ENCODE peak calls at places on chromosomes 5 and 9, in seven cellular contexts. H, O, T, Y, R, P and Q are unnamed samples.

GRCh38 chr5:123500476-123500875 is 11.5 kb upstream of the CSNK1G3 start:
- DNase-seq in H (no peak), O (no peak), T (no peak), Y (no peak), R (no peak), P (no peak), Q (no peak)

GRCh38 chr9:137226338-137227056 is 805 bp upstream of the RNF224 start:
- DNase-seq in H (no peak), O (no peak), T (no peak), Y (no peak), R (peak), P (no peak), Q (peak)

GRCh38 chr5:14059810-14060209 is 83.3 kb upstream of the TRIO start:
- DNase-seq in H (no peak), O (no peak), T (peak), Y (no peak), R (no peak), P (no peak), Q (no peak)

GRCh38 chr5:143102414-143102813 is 301.1 kb downstream of the NR3C1 start:
- DNase-seq in H (no peak), O (no peak), T (no peak), Y (no peak), R (no peak), P (no peak), Q (no peak)

GRCh38 chr9:123955637-123956036 is 25.7 kb upstream of the DENND1A start:
- DNase-seq in H (no peak), O (no peak), T (no peak), Y (no peak), R (no peak), P (no peak), Q (no peak)

GRCh38 chr9:129140397-129141065 is 29.3 kb downstream of the PTPA start:
- DNase-seq in H (no peak), O (peak), T (peak), Y (peak), R (peak), P (peak), Q (peak)

GRCh38 chr5:125461641-125462072 is 715.2 kb upstream of the ZNF608 start:
- DNase-seq in H (no peak), O (no peak), T (no peak), Y (no peak), R (no peak), P (no peak), Q (no peak)

GRCh38 chr5:123269851-123270250 is 153.4 kb downstream of the CEP120 start:
- DNase-seq in H (no peak), O (no peak), T (no peak), Y (no peak), R (no peak), P (no peak), Q (no peak)

GRCh38 chr5:127916875-127917573 is 166.5 kb upstream of the SLC12A2 start:
- DNase-seq in H (no peak), O (peak), T (no peak), Y (no peak), R (no peak), P (peak), Q (no peak)

GRCh38 chr5:115657883-115658233 is 32.0 kb upstream of the TMED7 start:
- DNase-seq in H (no peak), O (no peak), T (peak), Y (no peak), R (no peak), P (no peak), Q (peak)

GRCh38 chr5:5288236-5288635 is 134.2 kb upstream of the ICE1 start:
- DNase-seq in H (no peak), O (no peak), T (peak), Y (no peak), R (no peak), P (no peak), Q (no peak)

GRCh38 chr5:43121565-43122484 is 1.1 kb downstream of the ZNF131 start:
- DNase-seq in H (no peak), O (no peak), T (peak), Y (peak), R (peak), P (no peak), Q (peak)

GRCh38 chr9:83706703-83707517 is 848 bp downstream of the UBQLN1 start:
- DNase-seq in H (peak), O (peak), T (peak), Y (peak), R (no peak), P (peak), Q (no peak)

GRCh38 chr5:158928405-158928804 is 171.3 kb downstream of the EBF1 start:
- DNase-seq in H (no peak), O (no peak), T (no peak), Y (no peak), R (no peak), P (no peak), Q (no peak)

GRCh38 chr9:97528529-97529230 is 27.2 kb downstream of the TMOD1 start:
- DNase-seq in H (no peak), O (no peak), T (no peak), Y (peak), R (no peak), P (no peak), Q (no peak)

GRCh38 chr5:73419414-73420390 is 28.9 kb downstream of the FOXD1 start:
- DNase-seq in H (peak), O (no peak), T (peak), Y (peak), R (no peak), P (no peak), Q (no peak)

GRCh38 chr9:69028754-69029153 is 6.8 kb upstream of the FXN start:
- DNase-seq in H (no peak), O (no peak), T (no peak), Y (no peak), R (no peak), P (no peak), Q (no peak)

GRCh38 chr5:54894957-54895815 is 90.2 kb downstream of the ESM1 start:
- DNase-seq in H (no peak), O (peak), T (peak), Y (no peak), R (no peak), P (no peak), Q (peak)

GRCh38 chr5:154756203-154756870 is 1.2 kb downstream of the LARP1 start:
- DNase-seq in H (peak), O (peak), T (no peak), Y (peak), R (peak), P (peak), Q (peak)

GRCh38 chr9:114305189-114305555 is 17.7 kb upstream of the ORM1 start:
- DNase-seq in H (no peak), O (no peak), T (no peak), Y (no peak), R (no peak), P (no peak), Q (no peak)

GRCh38 chr5:19630875-19631274 is 357.1 kb downstream of the CDH18 start:
- DNase-seq in H (no peak), O (no peak), T (no peak), Y (no peak), R (no peak), P (no peak), Q (no peak)

GRCh38 chr5:21007781-21008180 is 1019.8 kb upstream of the CDH18 start:
- DNase-seq in H (no peak), O (no peak), T (no peak), Y (no peak), R (no peak), P (no peak), Q (no peak)

GRCh38 chr9:36584626-36585460 is 12.1 kb downstream of the MELK start:
- DNase-seq in H (no peak), O (no peak), T (peak), Y (no peak), R (no peak), P (no peak), Q (peak)

GRCh38 chr5:67255881-67256280 is 59.3 kb upstream of the CD180 start:
- DNase-seq in H (no peak), O (no peak), T (no peak), Y (no peak), R (no peak), P (no peak), Q (no peak)

GRCh38 chr9:83106272-83106671 is 43.3 kb upstream of the RASEF start:
- DNase-seq in H (no peak), O (no peak), T (no peak), Y (no peak), R (no peak), P (no peak), Q (peak)

GRCh38 chr9:70409280-70409679 is 5.2 kb downstream of the KLF9 start:
- DNase-seq in H (no peak), O (no peak), T (no peak), Y (no peak), R (no peak), P (no peak), Q (no peak)

GRCh38 chr5:154757647-154758406 is 2.6 kb downstream of the LARP1 start:
- DNase-seq in H (no peak), O (no peak), T (peak), Y (no peak), R (peak), P (no peak), Q (peak)

GRCh38 chr5:167916261-167916660 is 375.2 kb upstream of the WWC1 start:
- DNase-seq in H (no peak), O (no peak), T (no peak), Y (no peak), R (no peak), P (no peak), Q (no peak)

GRCh38 chr5:122183098-122183794 is 53.9 kb downstream of the ZNF474 start:
- DNase-seq in H (peak), O (no peak), T (peak), Y (no peak), R (peak), P (peak), Q (no peak)

GRCh38 chr9:38391278-38392118 is 1.0 kb upstream of the ALDH1B1 start:
- DNase-seq in H (peak), O (no peak), T (no peak), Y (no peak), R (no peak), P (no peak), Q (no peak)

GRCh38 chr5:74272019-74272775 is 368.3 kb downstream of the ENC1 start:
- DNase-seq in H (no peak), O (no peak), T (peak), Y (no peak), R (no peak), P (no peak), Q (peak)

GRCh38 chr5:167639213-167639612 is 652.2 kb upstream of the WWC1 start:
- DNase-seq in H (no peak), O (no peak), T (peak), Y (no peak), R (no peak), P (no peak), Q (no peak)